ENCODE peak calls at places on chromosomes 6 and 20, in seven cellular contexts. One of them, this sample, is unnamed.

GRCh38 chr6:82910394-82910793 is 155.2 kb downstream of the UBE3D start:
- DNase-seq in tibial nerve: no peak
- DNase-seq in AG04449: no peak
- DNase-seq in foreskin fibroblast: no peak
- DNase-seq in left ventricle myocardium inferior: no peak
- DNase-seq in breast epithelium: no peak
- DNase-seq in fibroblast of the aortic adventitia: no peak
- DNase-seq in this sample: no peak

GRCh38 chr6:107698146-107698545 is 126.0 kb downstream of the SCML4 start:
- DNase-seq in fibroblast of the aortic adventitia: peak
- DNase-seq in breast epithelium: no peak
- DNase-seq in left ventricle myocardium inferior: no peak
- DNase-seq in AG04449: peak
- DNase-seq in tibial nerve: no peak
- DNase-seq in foreskin fibroblast: peak
- DNase-seq in this sample: peak

GRCh38 chr6:170024940-170025339 is 265.9 kb downstream of the DLL1 start:
- DNase-seq in tibial nerve: peak
- DNase-seq in fibroblast of the aortic adventitia: peak
- DNase-seq in left ventricle myocardium inferior: peak
- DNase-seq in AG04449: no peak
- DNase-seq in breast epithelium: peak
- DNase-seq in foreskin fibroblast: peak
- DNase-seq in this sample: peak

GRCh38 chr6:152085533-152085932 is 278.1 kb downstream of the ESR1 start:
- DNase-seq in foreskin fibroblast: peak
- DNase-seq in breast epithelium: no peak
- DNase-seq in left ventricle myocardium inferior: no peak
- DNase-seq in tibial nerve: no peak
- DNase-seq in AG04449: no peak
- DNase-seq in fibroblast of the aortic adventitia: peak
- DNase-seq in this sample: no peak

GRCh38 chr20:36017034-36017951 is 48.9 kb downstream of the CNBD2 start:
- DNase-seq in breast epithelium: peak
- DNase-seq in left ventricle myocardium inferior: no peak
- DNase-seq in foreskin fibroblast: peak
- DNase-seq in fibroblast of the aortic adventitia: peak
- DNase-seq in AG04449: peak
- DNase-seq in tibial nerve: peak
- DNase-seq in this sample: peak

GRCh38 chr20:24502661-24503060 is 33.2 kb downstream of the SYNDIG1 start:
- DNase-seq in breast epithelium: no peak
- DNase-seq in AG04449: no peak
- DNase-seq in fibroblast of the aortic adventitia: peak
- DNase-seq in left ventricle myocardium inferior: no peak
- DNase-seq in tibial nerve: no peak
- DNase-seq in foreskin fibroblast: no peak
- DNase-seq in this sample: peak

GRCh38 chr20:8424010-8424409 is 291.9 kb downstream of the PLCB1 start:
- DNase-seq in left ventricle myocardium inferior: no peak
- DNase-seq in AG04449: no peak
- DNase-seq in fibroblast of the aortic adventitia: peak
- DNase-seq in foreskin fibroblast: peak
- DNase-seq in breast epithelium: no peak
- DNase-seq in tibial nerve: no peak
- DNase-seq in this sample: peak

GRCh38 chr20:53609501-53610445 is 16.1 kb upstream of the ZNF217 start:
- DNase-seq in fibroblast of the aortic adventitia: no peak
- DNase-seq in tibial nerve: no peak
- DNase-seq in foreskin fibroblast: peak
- DNase-seq in left ventricle myocardium inferior: peak
- DNase-seq in AG04449: no peak
- DNase-seq in breast epithelium: peak
- DNase-seq in this sample: no peak

GRCh38 chr20:45087115-45087785 is 13.7 kb downstream of the KCNS1 start:
- DNase-seq in left ventricle myocardium inferior: no peak
- DNase-seq in breast epithelium: no peak
- DNase-seq in tibial nerve: no peak
- DNase-seq in fibroblast of the aortic adventitia: no peak
- DNase-seq in AG04449: no peak
- DNase-seq in foreskin fibroblast: peak
- DNase-seq in this sample: no peak

GRCh38 chr20:41299899-41300298 is 17.6 kb downstream of the ZHX3 start:
- DNase-seq in fibroblast of the aortic adventitia: no peak
- DNase-seq in AG04449: no peak
- DNase-seq in breast epithelium: no peak
- DNase-seq in left ventricle myocardium inferior: no peak
- DNase-seq in tibial nerve: no peak
- DNase-seq in foreskin fibroblast: peak
- DNase-seq in this sample: no peak

GRCh38 chr6:158869010-158869603 is 49.9 kb upstream of the EZR start:
- DNase-seq in tibial nerve: no peak
- DNase-seq in breast epithelium: no peak
- DNase-seq in fibroblast of the aortic adventitia: no peak
- DNase-seq in left ventricle myocardium inferior: no peak
- DNase-seq in foreskin fibroblast: no peak
- DNase-seq in AG04449: no peak
- DNase-seq in this sample: no peak

GRCh38 chr6:157800420-157801237 is 22.4 kb upstream of the SNX9 start:
- DNase-seq in foreskin fibroblast: peak
- DNase-seq in tibial nerve: no peak
- DNase-seq in breast epithelium: no peak
- DNase-seq in fibroblast of the aortic adventitia: peak
- DNase-seq in left ventricle myocardium inferior: no peak
- DNase-seq in AG04449: peak
- DNase-seq in this sample: peak

GRCh38 chr20:62590301-62591121 is 51.8 kb upstream of the SLCO4A1 start:
- DNase-seq in AG04449: no peak
- DNase-seq in breast epithelium: no peak
- DNase-seq in fibroblast of the aortic adventitia: peak
- DNase-seq in foreskin fibroblast: peak
- DNase-seq in tibial nerve: no peak
- DNase-seq in left ventricle myocardium inferior: no peak
- DNase-seq in this sample: peak

GRCh38 chr6:56986611-56987010 is 31.7 kb downstream of the BEND6 start:
- DNase-seq in foreskin fibroblast: no peak
- DNase-seq in breast epithelium: no peak
- DNase-seq in AG04449: no peak
- DNase-seq in tibial nerve: no peak
- DNase-seq in fibroblast of the aortic adventitia: no peak
- DNase-seq in left ventricle myocardium inferior: no peak
- DNase-seq in this sample: no peak

GRCh38 chr6:31822038-31822821 is 5.3 kb upstream of the HSPA1B start:
- DNase-seq in tibial nerve: peak
- DNase-seq in foreskin fibroblast: peak
- DNase-seq in breast epithelium: peak
- DNase-seq in AG04449: no peak
- DNase-seq in left ventricle myocardium inferior: peak
- DNase-seq in fibroblast of the aortic adventitia: peak
- DNase-seq in this sample: peak

GRCh38 chr20:52945862-52946522 is 26.2 kb upstream of the TSHZ2 start:
- DNase-seq in fibroblast of the aortic adventitia: no peak
- DNase-seq in breast epithelium: no peak
- DNase-seq in foreskin fibroblast: no peak
- DNase-seq in AG04449: no peak
- DNase-seq in tibial nerve: no peak
- DNase-seq in left ventricle myocardium inferior: no peak
- DNase-seq in this sample: no peak

GRCh38 chr20:48597521-48598302 is 230.1 kb downstream of the PREX1 start:
- DNase-seq in fibroblast of the aortic adventitia: no peak
- DNase-seq in left ventricle myocardium inferior: no peak
- DNase-seq in AG04449: no peak
- DNase-seq in foreskin fibroblast: no peak
- DNase-seq in breast epithelium: no peak
- DNase-seq in tibial nerve: no peak
- DNase-seq in this sample: no peak

GRCh38 chr20:24763386-24764026 is 185.6 kb upstream of the CST7 start:
- DNase-seq in left ventricle myocardium inferior: no peak
- DNase-seq in fibroblast of the aortic adventitia: no peak
- DNase-seq in breast epithelium: no peak
- DNase-seq in AG04449: no peak
- DNase-seq in foreskin fibroblast: no peak
- DNase-seq in tibial nerve: no peak
- DNase-seq in this sample: no peak

GRCh38 chr20:25310921-25311728 is 63.2 kb downstream of the PYGB start:
- DNase-seq in AG04449: peak
- DNase-seq in fibroblast of the aortic adventitia: peak
- DNase-seq in left ventricle myocardium inferior: no peak
- DNase-seq in breast epithelium: no peak
- DNase-seq in foreskin fibroblast: peak
- DNase-seq in tibial nerve: peak
- DNase-seq in this sample: peak

GRCh38 chr6:37680668-37681067 is 17.0 kb downstream of the MDGA1 start:
- DNase-seq in AG04449: no peak
- DNase-seq in foreskin fibroblast: no peak
- DNase-seq in breast epithelium: no peak
- DNase-seq in fibroblast of the aortic adventitia: peak
- DNase-seq in tibial nerve: no peak
- DNase-seq in left ventricle myocardium inferior: no peak
- DNase-seq in this sample: no peak

GRCh38 chr6:166361080-166361429 is 18.7 kb upstream of the SFT2D1 start:
- DNase-seq in left ventricle myocardium inferior: peak
- DNase-seq in breast epithelium: peak
- DNase-seq in AG04449: no peak
- DNase-seq in foreskin fibroblast: no peak
- DNase-seq in fibroblast of the aortic adventitia: peak
- DNase-seq in tibial nerve: peak
- DNase-seq in this sample: peak

GRCh38 chr6:125910518-125910917 is 46.1 kb upstream of the HINT3 start:
- DNase-seq in breast epithelium: no peak
- DNase-seq in foreskin fibroblast: peak
- DNase-seq in left ventricle myocardium inferior: no peak
- DNase-seq in fibroblast of the aortic adventitia: no peak
- DNase-seq in AG04449: no peak
- DNase-seq in tibial nerve: no peak
- DNase-seq in this sample: peak

GRCh38 chr6:31079656-31080261 is 32.6 kb downstream of the C6orf15 start:
- DNase-seq in fibroblast of the aortic adventitia: peak
- DNase-seq in tibial nerve: peak
- DNase-seq in AG04449: no peak
- DNase-seq in foreskin fibroblast: peak
- DNase-seq in breast epithelium: peak
- DNase-seq in left ventricle myocardium inferior: peak
- DNase-seq in this sample: peak

GRCh38 chr6:31493875-31494694 is 3.9 kb upstream of the MICB start:
- DNase-seq in fibroblast of the aortic adventitia: peak
- DNase-seq in foreskin fibroblast: peak
- DNase-seq in AG04449: no peak
- DNase-seq in tibial nerve: peak
- DNase-seq in breast epithelium: peak
- DNase-seq in left ventricle myocardium inferior: peak
- DNase-seq in this sample: peak

GRCh38 chr6:158285321-158285960 is 26.8 kb upstream of the TULP4 start:
- DNase-seq in left ventricle myocardium inferior: no peak
- DNase-seq in fibroblast of the aortic adventitia: peak
- DNase-seq in tibial nerve: no peak
- DNase-seq in AG04449: no peak
- DNase-seq in foreskin fibroblast: peak
- DNase-seq in breast epithelium: no peak
- DNase-seq in this sample: no peak

DNA sequence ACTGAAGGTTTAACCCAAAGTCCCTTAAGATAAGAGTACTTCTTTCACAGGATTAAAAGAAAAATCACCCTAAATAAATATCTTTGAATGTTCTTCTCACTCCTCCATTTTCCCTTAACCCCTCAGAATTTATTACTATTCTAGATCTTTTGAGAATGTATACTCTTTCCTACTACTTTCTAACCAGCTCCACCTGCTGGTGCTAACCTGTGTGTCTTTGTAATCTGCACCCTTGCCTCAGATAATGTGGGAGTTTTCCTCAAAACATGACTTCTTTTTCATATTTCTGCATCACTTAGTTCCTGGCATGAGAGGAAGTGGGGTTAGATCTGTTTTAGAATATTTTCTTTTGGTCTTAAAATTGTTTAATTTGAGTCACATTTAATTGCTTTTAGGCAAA is 394.2 kb downstream of the BMP2 start:
- DNase-seq in fibroblast of the aortic adventitia: peak
- DNase-seq in AG04449: no peak
- DNase-seq in left ventricle myocardium inferior: no peak
- DNase-seq in foreskin fibroblast: peak
- DNase-seq in breast epithelium: no peak
- DNase-seq in tibial nerve: peak
- DNase-seq in this sample: peak
- TF ChIP-seq CTCF in fibroblast of the aortic adventitia: peak
- TF ChIP-seq CTCF in AG04449: no peak
- TF ChIP-seq CTCF in left ventricle myocardium inferior: peak
- TF ChIP-seq CTCF in foreskin fibroblast: peak
- TF ChIP-seq CTCF in breast epithelium: no peak
- TF ChIP-seq CTCF in tibial nerve: no peak
- TF ChIP-seq CTCF in this sample: peak

GRCh38 chr6:30075987-30076311 is 380 bp upstream of the RNF39 start:
- DNase-seq in tibial nerve: no peak
- DNase-seq in AG04449: no peak
- DNase-seq in breast epithelium: peak
- DNase-seq in fibroblast of the aortic adventitia: no peak
- DNase-seq in foreskin fibroblast: no peak
- DNase-seq in left ventricle myocardium inferior: no peak
- DNase-seq in this sample: no peak
- H3K4me3 ChIP-seq in tibial nerve: no peak
- H3K4me3 ChIP-seq in AG04449: no peak
- H3K4me3 ChIP-seq in breast epithelium: peak
- H3K4me3 ChIP-seq in fibroblast of the aortic adventitia: no peak
- H3K4me3 ChIP-seq in foreskin fibroblast: no peak
- H3K4me3 ChIP-seq in left ventricle myocardium inferior: no peak
- H3K4me3 ChIP-seq in this sample: no peak

GRCh38 chr6:135938588-135939215 is 87.2 kb downstream of the PDE7B start:
- DNase-seq in left ventricle myocardium inferior: peak
- DNase-seq in breast epithelium: no peak
- DNase-seq in AG04449: no peak
- DNase-seq in foreskin fibroblast: peak
- DNase-seq in fibroblast of the aortic adventitia: peak
- DNase-seq in tibial nerve: no peak
- DNase-seq in this sample: peak
- TF ChIP-seq CTCF in left ventricle myocardium inferior: peak
- TF ChIP-seq CTCF in breast epithelium: no peak
- TF ChIP-seq CTCF in AG04449: peak
- TF ChIP-seq CTCF in foreskin fibroblast: no peak
- TF ChIP-seq CTCF in fibroblast of the aortic adventitia: peak
- TF ChIP-seq CTCF in tibial nerve: peak
- TF ChIP-seq CTCF in this sample: peak

GRCh38 chr6:35318845-35319220 is 21.2 kb downstream of the DEF6 start:
- DNase-seq in foreskin fibroblast: no peak
- DNase-seq in tibial nerve: no peak
- DNase-seq in fibroblast of the aortic adventitia: no peak
- DNase-seq in breast epithelium: no peak
- DNase-seq in AG04449: no peak
- DNase-seq in left ventricle myocardium inferior: no peak
- DNase-seq in this sample: no peak
- H3K4me3 ChIP-seq in foreskin fibroblast: peak
- H3K4me3 ChIP-seq in tibial nerve: peak
- H3K4me3 ChIP-seq in fibroblast of the aortic adventitia: peak
- H3K4me3 ChIP-seq in breast epithelium: peak
- H3K4me3 ChIP-seq in AG04449: peak
- H3K4me3 ChIP-seq in left ventricle myocardium inferior: peak
- H3K4me3 ChIP-seq in this sample: peak

This sample was measured in fibroblast of pulmonary artery.